ENCODE peak calls at places on chromosomes 16 and 17, in ten cellular contexts. D is Caki2; H is midbrain; M is SJSA1; S is C1 segment of cervical spinal cord; X is activated CD8-positive, alpha-beta memory T cell treated with anti-CD3 and anti-CD28 coated beads for 24 hours; G is effector memory CD8-positive, alpha-beta T cell; C is AG09309; T is naive thymus-derived CD4-positive, alpha-beta T cell; R is stimulated activated naive CD4-positive, alpha-beta T cell. W is an unnamed sample.
A peak's percentile ranks its signal among the peaks of the same experiment; 100 is the strongest.

GRCh38 chr17:31687505-31688126 is 171.4 kb downstream of the COPRS start:
- DNase-seq in D (no peak), H (no peak), M (no peak), S (no peak), X (no peak), G (no peak), C (no peak), T (no peak), R (no peak), W (no peak)

GRCh38 chr17:79981661-79982101 is 54.0 kb downstream of the TBC1D16 start:
- DNase-seq in D (no peak), H (no peak), M (peak; percentile 47), S (no peak), X (no peak), G (no peak), C (no peak), T (no peak), R (no peak), W (no peak)

GRCh38 chr17:72516772-72517399 is 396.1 kb downstream of the SOX9 start:
- DNase-seq in D (peak; percentile 67), H (peak; percentile 24), M (no peak), S (peak; percentile 53), X (no peak), G (no peak), C (no peak), T (no peak), R (no peak), W (no peak)

GRCh38 chr16:17723735-17724134 is 253.0 kb upstream of the XYLT1 start:
- DNase-seq in D (no peak), H (no peak), M (no peak), S (no peak), X (no peak), G (no peak), C (no peak), T (no peak), R (no peak), W (no peak)

GRCh38 chr16:83928341-83929055 is 24.5 kb upstream of the OSGIN1 start:
- DNase-seq in D (peak; percentile 17), H (no peak), M (no peak), S (no peak), X (no peak), G (no peak), C (peak; percentile 86), T (no peak), R (no peak), W (no peak)

GRCh38 chr17:80283116-80283852 is 22.6 kb downstream of the RNF213 start:
- DNase-seq in D (no peak), H (no peak), M (no peak), S (no peak), X (no peak), G (no peak), C (no peak), T (no peak), R (no peak), W (no peak)

GRCh38 chr17:38554430-38555350 is 51.1 kb downstream of the SRCIN1 start:
- DNase-seq in D (no peak), H (no peak), M (no peak), S (no peak), X (no peak), G (no peak), C (no peak), T (no peak), R (no peak), W (no peak)

GRCh38 chr17:46782250-46782953 is 36.1 kb downstream of the WNT3 start:
- DNase-seq in D (peak; percentile 26), H (no peak), M (peak; percentile 62), S (no peak), X (no peak), G (no peak), C (no peak), T (no peak), R (no peak), W (peak; percentile 19)

GRCh38 chr17:32819035-32819434 is 57.9 kb downstream of the MYO1D start:
- DNase-seq in D (peak; percentile 35), H (no peak), M (no peak), S (no peak), X (no peak), G (no peak), C (peak; percentile 44), T (no peak), R (no peak), W (no peak)

GRCh38 chr17:67624886-67625656 is 92.7 kb upstream of the NOL11 start:
- DNase-seq in D (no peak), H (no peak), M (no peak), S (no peak), X (no peak), G (no peak), C (no peak), T (no peak), R (no peak), W (no peak)

GRCh38 chr17:65013613-65014391 is 42.7 kb downstream of the GNA13 start:
- DNase-seq in D (no peak), H (no peak), M (peak; percentile 72), S (no peak), X (no peak), G (peak; percentile 35), C (peak; percentile 74), T (no peak), R (no peak), W (no peak)

GRCh38 chr17:43805117-43805516 is 24.9 kb downstream of the CFAP97D1 start:
- DNase-seq in D (no peak), H (no peak), M (no peak), S (no peak), X (no peak), G (no peak), C (no peak), T (no peak), R (no peak), W (no peak)

GRCh38 chr16:52439750-52440149 is 107.2 kb downstream of the TOX3 start:
- DNase-seq in D (no peak), H (no peak), M (no peak), S (no peak), X (no peak), G (no peak), C (no peak), T (no peak), R (no peak), W (no peak)

GRCh38 chr16:81697321-81697885 is 81.7 kb upstream of the PLCG2 start:
- DNase-seq in D (peak; percentile 42), H (peak; percentile 21), M (peak; percentile 69), S (peak; percentile 48), X (peak; percentile 74), G (peak; percentile 20), C (no peak), T (no peak), R (peak; percentile 5), W (no peak)

GRCh38 chr16:82160226-82160625 is 9.8 kb downstream of the MPHOSPH6 start:
- DNase-seq in D (no peak), H (no peak), M (no peak), S (no peak), X (no peak), G (no peak), C (no peak), T (no peak), R (no peak), W (no peak)

GRCh38 chr17:63758428-63758827 is 15.0 kb downstream of the CCDC47 start:
- DNase-seq in D (no peak), H (no peak), M (no peak), S (no peak), X (no peak), G (no peak), C (no peak), T (no peak), R (no peak), W (no peak)

GRCh38 chr16:49492090-49492801 is 118.6 kb downstream of the C16orf78 start:
- DNase-seq in D (no peak), H (peak; percentile 36), M (no peak), S (peak; percentile 64), X (peak; percentile 80), G (peak; percentile 7), C (no peak), T (peak; percentile 37), R (peak; percentile 44), W (no peak)

GRCh38 chr16:71384073-71384724 is 25.7 kb downstream of the CALB2 start:
- DNase-seq in D (no peak), H (no peak), M (no peak), S (no peak), X (no peak), G (no peak), C (no peak), T (no peak), R (no peak), W (no peak)

GRCh38 chr17:46727572-46728348 is 90.7 kb downstream of the WNT3 start:
- DNase-seq in D (no peak), H (no peak), M (peak; percentile 59), S (no peak), X (no peak), G (no peak), C (peak; percentile 45), T (no peak), R (no peak), W (no peak)

W was measured in naive B cell.